ENCODE peak calls at places on chromosomes 5 and 9, in six cellular contexts. A is heart right ventricle, J is GM23338, T is brain microvascular endothelial cell, Y is SK-N-SH, I is transverse colon. G is an unnamed sample.

GRCh38 chr5:179795863-179796833 is 2.4 kb downstream of the LTC4S start:
- DNase-seq in A (peak; percentile 84), J (peak; percentile 90), T (peak; percentile 37), Y (peak; percentile 92), I (peak; percentile 88), G (no peak)

GRCh38 chr9:83491995-83492394 is 46.2 kb downstream of the FRMD3 start:
- DNase-seq in A (no peak), J (no peak), T (no peak), Y (peak; percentile 1), I (no peak), G (no peak)

GRCh38 chr9:130445268-130445983 is 665 bp downstream of the ASS1 start:
- DNase-seq in A (peak; percentile 75), J (peak; percentile 52), T (no peak), Y (no peak), I (peak; percentile 78), G (peak; percentile 31)

GRCh38 chr5:134851307-134851923 is 5.6 kb downstream of the C5orf24 start:
- DNase-seq in A (no peak), J (no peak), T (peak; percentile 61), Y (peak; percentile 40), I (no peak), G (no peak)

GRCh38 chr9:27673626-27674025 is 100.3 kb upstream of the C9orf72 start:
- DNase-seq in A (no peak), J (no peak), T (no peak), Y (no peak), I (no peak), G (no peak)

GRCh38 chr5:86861514-86861913 is 243.8 kb downstream of the COX7C start:
- DNase-seq in A (no peak), J (no peak), T (no peak), Y (no peak), I (no peak), G (no peak)

GRCh38 chr9:98926016-98926415 is 17.7 kb upstream of the COL15A1 start:
- DNase-seq in A (no peak), J (no peak), T (no peak), Y (no peak), I (no peak), G (no peak)

GRCh38 chr9:133207021-133207531 is 2.0 kb downstream of the OBP2B start:
- DNase-seq in A (no peak), J (no peak), T (no peak), Y (no peak), I (no peak), G (no peak)

GRCh38 chr5:24621809-24622208 is 23.0 kb downstream of the CDH10 start:
- DNase-seq in A (no peak), J (no peak), T (no peak), Y (no peak), I (no peak), G (no peak)

GRCh38 chr5:125317546-125317995 is 571.1 kb upstream of the ZNF608 start:
- DNase-seq in A (no peak), J (peak; percentile 73), T (no peak), Y (no peak), I (no peak), G (no peak)

GRCh38 chr5:163330723-163331668 is 106.4 kb upstream of the CCNG1 start:
- DNase-seq in A (no peak), J (peak; percentile 84), T (no peak), Y (no peak), I (no peak), G (no peak)

GRCh38 chr9:15104826-15105420 is 194.7 kb upstream of the FREM1 start:
- DNase-seq in A (no peak), J (peak; percentile 75), T (peak; percentile 10), Y (peak; percentile 37), I (no peak), G (no peak)

GRCh38 chr5:115126303-115126702 is 43.4 kb downstream of the TRIM36 start:
- DNase-seq in A (no peak), J (no peak), T (no peak), Y (no peak), I (no peak), G (no peak)

GRCh38 chr5:1550287-1551076 is 26.7 kb upstream of the LPCAT1 start:
- DNase-seq in A (no peak), J (no peak), T (no peak), Y (no peak), I (no peak), G (no peak)

GRCh38 chr5:140964356-140964755 is 1.9 kb upstream of the PCDHAC2 start:
- DNase-seq in A (no peak), J (no peak), T (no peak), Y (no peak), I (no peak), G (no peak)

DNA sequence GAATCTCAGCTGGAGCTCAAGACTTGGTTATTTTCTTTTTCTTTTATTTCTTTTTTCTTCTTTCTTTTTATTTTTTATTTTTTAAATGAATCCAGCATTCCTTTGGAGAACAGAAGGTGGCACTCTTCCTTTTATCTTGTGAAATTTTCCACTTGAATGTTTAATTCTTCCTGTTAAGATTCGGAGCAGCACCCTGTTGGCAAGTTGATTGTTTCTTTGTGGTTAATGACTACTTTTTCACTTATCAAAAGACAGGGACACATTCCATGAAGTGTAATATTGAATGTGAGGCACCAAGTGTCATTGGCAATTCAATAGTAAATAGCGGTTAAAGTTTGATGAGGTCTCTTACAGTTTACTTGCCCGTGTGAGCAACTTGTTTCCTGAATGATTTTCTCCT is 240.5 kb upstream of the CHD1 start:
- DNase-seq in A (no peak), J (peak; percentile 44), T (no peak), Y (no peak), I (no peak), G (no peak)
- H3K4me3 ChIP-seq in A (no peak overlapping the region), J (no peak overlapping the region), T (no peak overlapping the region), Y (no peak overlapping the region), I (no peak overlapping the region), G (no peak overlapping the region)

GRCh38 chr9:6194934-6195333 is 20.7 kb upstream of the IL33 start:
- DNase-seq in A (no peak), J (peak; percentile 38), T (no peak), Y (no peak), I (no peak), G (no peak)
- TF ChIP-seq CTCF in A (no peak), J (peak; percentile 60), T (peak; percentile 60), Y (peak; percentile 49), I (no peak), G (no peak)

GRCh38 chr5:143977891-143978448 is 166.0 kb downstream of the HMHB1 start:
- DNase-seq in A (no peak), J (no peak), T (no peak), Y (no peak), I (no peak), G (no peak)
- H3K27ac ChIP-seq in A (no peak overlapping the region), J (no peak overlapping the region), T (no peak overlapping the region), Y (no peak overlapping the region), I (no peak overlapping the region), G (no peak overlapping the region)

GRCh38 chr9:93130861-93131481 is 3.1 kb downstream of the NINJ1 start:
- DNase-seq in A (peak; percentile 54), J (no peak), T (no peak), Y (no peak), I (peak; percentile 44), G (no peak)
- H3K4me3 ChIP-seq in A (peak overlapping the region; percentile 95), J (no peak overlapping the region), T (no peak overlapping the region), Y (no peak overlapping the region), I (no peak overlapping the region), G (peak overlapping the region; percentile 79)

GRCh38 chr9:25353783-25354182 is 324.5 kb downstream of the TUSC1 start:
- DNase-seq in A (no peak), J (no peak), T (peak; percentile 0), Y (no peak), I (no peak), G (no peak)

GRCh38 chr9:25350011-25350410 is 328.2 kb downstream of the TUSC1 start:
- DNase-seq in A (no peak), J (no peak), T (no peak), Y (peak; percentile 9), I (no peak), G (no peak)
- TF ChIP-seq CTCF in A (no peak), J (no peak), T (no peak), Y (peak; percentile 20), I (no peak), G (no peak)

G was measured in thoracic aorta.